ENCODE peak calls at places on chromosomes 5 and 9, in five cellular contexts. D, U, Z, T and I are unnamed samples.

GRCh38 chr5:10581424-10581748 is 17.5 kb downstream of the ANKRD33B start:
- DNase-seq in D (no peak), U (no peak), Z (no peak), T (no peak), I (no peak)

GRCh38 chr5:159098285-159099048 is 1.2 kb downstream of the EBF1 start:
- DNase-seq in D (no peak), U (no peak), Z (no peak), T (no peak), I (peak)

GRCh38 chr9:122110100-122110833 is 17.2 kb upstream of the TTLL11 start:
- DNase-seq in D (no peak), U (no peak), Z (no peak), T (no peak), I (no peak)

GRCh38 chr9:130276121-130276520 is 10.6 kb downstream of the HMCN2 start:
- DNase-seq in D (no peak), U (no peak), Z (no peak), T (no peak), I (no peak)

GRCh38 chr5:74408150-74409043 is 232.1 kb downstream of the ENC1 start:
- DNase-seq in D (no peak), U (peak), Z (peak), T (no peak), I (no peak)

GRCh38 chr9:133225171-133226011 is 16.3 kb upstream of the OBP2B start:
- DNase-seq in D (no peak), U (no peak), Z (no peak), T (no peak), I (no peak)

GRCh38 chr5:73435640-73436534 is 12.7 kb downstream of the FOXD1 start:
- DNase-seq in D (no peak), U (no peak), Z (no peak), T (no peak), I (no peak)

GRCh38 chr9:137316012-137316981 is 14.2 kb upstream of the NRARP start:
- DNase-seq in D (peak), U (no peak), Z (peak), T (no peak), I (no peak)

GRCh38 chr5:151612689-151613427 is 21.7 kb upstream of the FAT2 start:
- DNase-seq in D (no peak), U (no peak), Z (peak), T (no peak), I (peak)

GRCh38 chr9:106322741-106323140 is 540.2 kb upstream of the ZNF462 start:
- DNase-seq in D (no peak), U (no peak), Z (no peak), T (no peak), I (no peak)

GRCh38 chr5:157350939-157351338 is 85.0 kb downstream of the CYFIP2 start:
- DNase-seq in D (no peak), U (no peak), Z (no peak), T (no peak), I (no peak)

GRCh38 chr9:88005146-88005750 is 30.9 kb upstream of the CDK20 start:
- DNase-seq in D (no peak), U (no peak), Z (no peak), T (no peak), I (no peak)

GRCh38 chr5:36820900-36821299 is 55.7 kb upstream of the NIPBL start:
- DNase-seq in D (no peak), U (no peak), Z (peak), T (no peak), I (no peak)

GRCh38 chr9:136339173-136339957 is 12.0 kb downstream of the GPSM1 start:
- DNase-seq in D (peak), U (no peak), Z (peak), T (no peak), I (peak)

GRCh38 chr5:176778921-176779465 is 31.4 kb upstream of the UNC5A start:
- DNase-seq in D (no peak), U (no peak), Z (no peak), T (no peak), I (no peak)

GRCh38 chr5:27708579-27708978 is 670.2 kb upstream of the CDH9 start:
- DNase-seq in D (no peak), U (no peak), Z (no peak), T (no peak), I (no peak)

GRCh38 chr5:116763987-116764866 is 189.6 kb upstream of the SEMA6A start:
- DNase-seq in D (no peak), U (no peak), Z (no peak), T (no peak), I (no peak)

GRCh38 chr5:891117-891836 is 1.3 kb downstream of the BRD9 start:
- DNase-seq in D (peak), U (no peak), Z (no peak), T (no peak), I (peak)

GRCh38 chr9:92600742-92601261 is 65.0 kb upstream of the ECM2 start:
- DNase-seq in D (no peak), U (no peak), Z (no peak), T (no peak), I (no peak)

GRCh38 chr5:93578813-93579560 is 2.0 kb downstream of the NR2F1-AS1 start:
- DNase-seq in D (no peak), U (no peak), Z (no peak), T (no peak), I (peak)

GRCh38 chr5:137105351-137105750 is 393.8 kb downstream of the SPOCK1 start:
- DNase-seq in D (no peak), U (no peak), Z (no peak), T (no peak), I (no peak)

GRCh38 chr5:112219000-112219399 is 200.1 kb downstream of the EPB41L4A start:
- DNase-seq in D (no peak), U (no peak), Z (no peak), T (no peak), I (no peak)

GRCh38 chr9:98860871-98861293 is 53.4 kb downstream of the GALNT12 start:
- DNase-seq in D (peak), U (peak), Z (no peak), T (peak), I (peak)

GRCh38 chr9:117963493-117963892 is 259.3 kb downstream of the TLR4 start:
- DNase-seq in D (no peak), U (no peak), Z (no peak), T (no peak), I (peak)

GRCh38 chr5:78649220-78649700 is 688 bp upstream of the LHFPL2 start:
- DNase-seq in D (no peak), U (no peak), Z (no peak), T (no peak), I (peak)

GRCh38 chr5:151551985-151552384 is 39.1 kb downstream of the FAT2 start:
- DNase-seq in D (no peak), U (no peak), Z (peak), T (no peak), I (no peak)

GRCh38 chr5:135242021-135242480 is 157.0 kb downstream of the MACROH2A1 start:
- DNase-seq in D (no peak), U (peak), Z (no peak), T (no peak), I (no peak)

GRCh38 chr5:66494437-66494836 is 101.8 kb upstream of the MAST4 start:
- DNase-seq in D (no peak), U (no peak), Z (no peak), T (no peak), I (no peak)

GRCh38 chr9:95171001-95171400 is 146.5 kb downstream of the FANCC start:
- DNase-seq in D (no peak), U (no peak), Z (peak), T (no peak), I (no peak)

GRCh38 chr5:36073595-36074216 is 7.0 kb upstream of the UGT3A2 start:
- DNase-seq in D (no peak), U (no peak), Z (peak), T (no peak), I (no peak)

GRCh38 chr5:168609806-168610482 is 30.8 kb upstream of the PANK3 start:
- DNase-seq in D (no peak), U (no peak), Z (no peak), T (no peak), I (no peak)

GRCh38 chr5:178587793-178588611 is 2.2 kb downstream of the COL23A1 start:
- DNase-seq in D (no peak), U (no peak), Z (no peak), T (no peak), I (no peak)

GRCh38 chr5:4879693-4880303 is 260.3 kb upstream of the ADAMTS16 start:
- DNase-seq in D (peak), U (peak), Z (peak), T (no peak), I (peak)